ENCODE peak calls at places on chromosomes 2 and 18, in four cellular contexts. One of them, this sample, is unnamed.

GRCh38 chr2:237096201-237096600 is 10.5 kb downstream of the COPS8 start:
- DNase-seq in H9: no peak
- DNase-seq in astrocyte of the spinal cord: no peak
- DNase-seq in brain microvascular endothelial cell: no peak
- DNase-seq in this sample: no peak

GRCh38 chr18:21167641-21168372 is 56.2 kb upstream of the ROCK1 start:
- DNase-seq in H9: peak
- DNase-seq in astrocyte of the spinal cord: peak
- DNase-seq in brain microvascular endothelial cell: no peak
- DNase-seq in this sample: no peak

GRCh38 chr2:134372611-134373131 is 118.8 kb downstream of the MGAT5 start:
- DNase-seq in H9: no peak
- DNase-seq in astrocyte of the spinal cord: peak
- DNase-seq in brain microvascular endothelial cell: peak
- DNase-seq in this sample: peak

GRCh38 chr18:10304853-10305252 is 149.6 kb upstream of the APCDD1 start:
- DNase-seq in H9: no peak
- DNase-seq in astrocyte of the spinal cord: peak
- DNase-seq in brain microvascular endothelial cell: no peak
- DNase-seq in this sample: peak

GRCh38 chr2:66872056-66872821 is 437.3 kb downstream of the MEIS1 start:
- DNase-seq in H9: no peak
- DNase-seq in astrocyte of the spinal cord: peak
- DNase-seq in brain microvascular endothelial cell: peak
- DNase-seq in this sample: peak

GRCh38 chr18:29147944-29148343 is 971.0 kb upstream of the CDH2 start:
- DNase-seq in H9: peak
- DNase-seq in astrocyte of the spinal cord: peak
- DNase-seq in brain microvascular endothelial cell: peak
- DNase-seq in this sample: peak

GRCh38 chr2:177830881-177831386 is 241.6 kb downstream of the PDE11A start:
- DNase-seq in H9: no peak
- DNase-seq in astrocyte of the spinal cord: no peak
- DNase-seq in brain microvascular endothelial cell: no peak
- DNase-seq in this sample: no peak

GRCh38 chr2:32860385-32860784 is 86.4 kb upstream of the LTBP1 start:
- DNase-seq in H9: no peak
- DNase-seq in astrocyte of the spinal cord: no peak
- DNase-seq in brain microvascular endothelial cell: no peak
- DNase-seq in this sample: no peak

GRCh38 chr2:218436992-218437391 is 18.1 kb downstream of the VIL1 start:
- DNase-seq in H9: no peak
- DNase-seq in astrocyte of the spinal cord: no peak
- DNase-seq in brain microvascular endothelial cell: no peak
- DNase-seq in this sample: no peak

GRCh38 chr2:20747317-20747716 is 75.6 kb downstream of the LDAH start:
- DNase-seq in H9: no peak
- DNase-seq in astrocyte of the spinal cord: no peak
- DNase-seq in brain microvascular endothelial cell: no peak
- DNase-seq in this sample: no peak

GRCh38 chr18:75160315-75160714 is 48.6 kb downstream of the PTGR3 start:
- DNase-seq in H9: no peak
- DNase-seq in astrocyte of the spinal cord: no peak
- DNase-seq in brain microvascular endothelial cell: no peak
- DNase-seq in this sample: no peak

GRCh38 chr18:59743561-59743960 is 46.3 kb upstream of the CCBE1 start:
- DNase-seq in H9: no peak
- DNase-seq in astrocyte of the spinal cord: peak
- DNase-seq in brain microvascular endothelial cell: peak
- DNase-seq in this sample: peak

GRCh38 chr18:59272221-59272888 is 899 bp downstream of the RAX start:
- DNase-seq in H9: no peak
- DNase-seq in astrocyte of the spinal cord: no peak
- DNase-seq in brain microvascular endothelial cell: no peak
- DNase-seq in this sample: no peak

GRCh38 chr18:48741866-48742265 is 203.0 kb downstream of the CTIF start:
- DNase-seq in H9: no peak
- DNase-seq in astrocyte of the spinal cord: no peak
- DNase-seq in brain microvascular endothelial cell: no peak
- DNase-seq in this sample: no peak

GRCh38 chr2:238183846-238184245 is 19.6 kb downstream of the ILKAP start:
- DNase-seq in H9: no peak
- DNase-seq in astrocyte of the spinal cord: peak
- DNase-seq in brain microvascular endothelial cell: no peak
- DNase-seq in this sample: no peak

GRCh38 chr18:63553117-63553516 is 10.9 kb downstream of the SERPINB12 start:
- DNase-seq in H9: no peak
- DNase-seq in astrocyte of the spinal cord: peak
- DNase-seq in brain microvascular endothelial cell: peak
- DNase-seq in this sample: peak

GRCh38 chr2:106004854-106005253 is 189.2 kb downstream of the UXS1 start:
- DNase-seq in H9: no peak
- DNase-seq in astrocyte of the spinal cord: no peak
- DNase-seq in brain microvascular endothelial cell: no peak
- DNase-seq in this sample: no peak

GRCh38 chr18:10424576-10425314 is 29.7 kb upstream of the APCDD1 start:
- DNase-seq in H9: no peak
- DNase-seq in astrocyte of the spinal cord: no peak
- DNase-seq in brain microvascular endothelial cell: no peak
- DNase-seq in this sample: no peak

GRCh38 chr2:207711750-207712487 is 479 bp downstream of the CCNYL1 start:
- DNase-seq in H9: peak
- DNase-seq in astrocyte of the spinal cord: peak
- DNase-seq in brain microvascular endothelial cell: peak
- DNase-seq in this sample: peak

GRCh38 chr2:28664120-28664842 is 87.3 kb upstream of the PPP1CB start:
- DNase-seq in H9: no peak
- DNase-seq in astrocyte of the spinal cord: no peak
- DNase-seq in brain microvascular endothelial cell: no peak
- DNase-seq in this sample: no peak

GRCh38 chr2:69634197-69634821 is 9.2 kb downstream of the AAK1 start:
- DNase-seq in H9: no peak
- DNase-seq in astrocyte of the spinal cord: no peak
- DNase-seq in brain microvascular endothelial cell: no peak
- DNase-seq in this sample: no peak

DNA sequence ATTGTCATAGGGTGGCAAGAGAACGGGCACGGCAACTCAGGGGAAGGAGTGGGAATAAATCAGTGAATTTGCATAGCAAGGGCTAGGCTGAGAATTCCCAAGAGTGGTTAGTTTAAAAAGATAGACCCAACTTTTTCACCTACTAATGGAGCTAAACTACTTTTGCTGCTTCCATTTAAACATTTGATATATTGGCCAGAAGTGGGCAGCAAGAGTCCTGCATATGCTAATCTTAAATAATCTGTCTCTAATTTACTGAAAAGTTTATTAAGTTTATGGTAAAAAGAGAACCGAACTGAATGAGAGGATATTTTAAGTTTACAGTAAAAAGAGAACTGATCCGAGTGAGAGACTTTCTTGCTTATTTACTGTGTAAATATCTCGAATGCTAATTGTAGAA is 228.2 kb downstream of the CTNNA2 start:
- DNase-seq in H9: no peak
- DNase-seq in astrocyte of the spinal cord: no peak
- DNase-seq in brain microvascular endothelial cell: no peak
- DNase-seq in this sample: no peak
- TF ChIP-seq CTCF in H9: no peak
- TF ChIP-seq CTCF in astrocyte of the spinal cord: no peak
- TF ChIP-seq CTCF in brain microvascular endothelial cell: no peak
- TF ChIP-seq CTCF in this sample: no peak

DNA sequence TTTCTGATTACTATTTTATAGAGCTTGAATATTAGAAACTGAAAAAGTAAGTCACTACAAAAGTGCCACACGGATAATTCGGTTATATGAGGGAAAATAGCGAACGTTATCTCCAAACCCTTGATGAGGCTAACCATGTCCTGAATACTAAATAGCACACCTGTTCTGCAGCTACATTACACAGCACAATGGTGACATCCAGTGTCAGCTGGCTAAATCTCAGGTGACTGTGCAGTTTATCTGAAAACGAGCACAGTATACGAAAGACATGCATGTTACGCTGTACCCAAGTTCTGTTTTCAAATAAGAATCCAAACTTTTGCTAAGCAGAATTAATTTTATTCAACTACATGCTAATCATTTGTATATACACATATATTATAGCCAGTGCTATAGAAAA is 9.0 kb downstream of the CCDC68 start:
- DNase-seq in H9: no peak
- DNase-seq in astrocyte of the spinal cord: no peak
- DNase-seq in brain microvascular endothelial cell: no peak
- DNase-seq in this sample: no peak
- TF ChIP-seq CTCF in H9: peak
- TF ChIP-seq CTCF in astrocyte of the spinal cord: no peak
- TF ChIP-seq CTCF in brain microvascular endothelial cell: no peak
- TF ChIP-seq CTCF in this sample: no peak

GRCh38 chr2:157345647-157346389 is 20.2 kb upstream of the ERMN start:
- DNase-seq in H9: peak
- DNase-seq in astrocyte of the spinal cord: no peak
- DNase-seq in brain microvascular endothelial cell: no peak
- DNase-seq in this sample: no peak

GRCh38 chr2:157355618-157356017 is 30.0 kb upstream of the ERMN start:
- DNase-seq in H9: no peak
- DNase-seq in astrocyte of the spinal cord: no peak
- DNase-seq in brain microvascular endothelial cell: no peak
- DNase-seq in this sample: no peak

GRCh38 chr2:157348291-157348921 is 22.8 kb upstream of the ERMN start:
- DNase-seq in H9: no peak
- DNase-seq in astrocyte of the spinal cord: no peak
- DNase-seq in brain microvascular endothelial cell: no peak
- DNase-seq in this sample: no peak

DNA sequence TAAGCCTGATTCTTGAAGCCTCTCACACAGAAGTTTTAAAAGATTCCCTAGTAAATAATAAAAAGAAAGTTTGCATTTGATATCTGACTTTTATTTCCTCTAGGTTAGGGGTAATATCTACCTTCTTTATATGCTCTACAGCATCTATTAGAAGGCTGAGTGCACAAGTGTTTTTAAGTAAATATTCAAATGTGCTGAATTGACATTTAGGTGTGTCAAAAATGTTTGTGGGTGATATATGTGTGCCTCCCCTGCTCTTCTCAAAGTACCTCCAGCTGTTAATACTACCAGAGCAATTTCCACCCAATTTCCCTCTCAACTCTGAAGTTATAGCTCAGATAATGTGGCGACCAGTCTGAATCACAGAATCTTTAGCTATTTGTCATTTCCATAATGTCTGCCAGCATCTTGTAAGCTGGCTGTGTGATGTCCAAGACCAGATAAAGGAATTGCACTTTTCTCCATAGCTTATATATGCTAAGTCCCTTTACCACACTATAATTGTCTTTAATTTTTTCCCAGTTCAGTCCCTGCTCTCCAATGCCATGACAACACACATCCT is 24.4 kb upstream of the ERMN start:
- DNase-seq in H9: no peak
- DNase-seq in astrocyte of the spinal cord: no peak
- DNase-seq in brain microvascular endothelial cell: peak
- DNase-seq in this sample: no peak
- TF ChIP-seq CTCF in H9: no peak
- TF ChIP-seq CTCF in astrocyte of the spinal cord: no peak
- TF ChIP-seq CTCF in brain microvascular endothelial cell: no peak
- TF ChIP-seq CTCF in this sample: no peak

GRCh38 chr18:36533446-36534153 is 236.1 kb downstream of the FHOD3 start:
- DNase-seq in H9: peak
- DNase-seq in astrocyte of the spinal cord: no peak
- DNase-seq in brain microvascular endothelial cell: no peak
- DNase-seq in this sample: no peak
- TF ChIP-seq CTCF in H9: no peak
- TF ChIP-seq CTCF in astrocyte of the spinal cord: no peak
- TF ChIP-seq CTCF in brain microvascular endothelial cell: no peak
- TF ChIP-seq CTCF in this sample: no peak